ENCODE peak calls at places on chromosomes 6 and 20, in nine cellular contexts. One of them, this sample, is unnamed.

GRCh38 chr6:31742894-31743293 is 3.1 kb downstream of the MSH5 start:
- DNase-seq in fibroblast of lung: no peak
- DNase-seq in cardiac muscle cell: no peak
- DNase-seq in CD8-positive, alpha-beta T cell: no peak
- DNase-seq in IMR-90: no peak
- DNase-seq in choroid plexus epithelial cell: no peak
- DNase-seq in left lung: no peak
- DNase-seq in BJ: no peak
- DNase-seq in OCI-LY7: no peak
- DNase-seq in this sample: no peak

GRCh38 chr6:165571068-165571682 is 91.9 kb downstream of the PDE10A start:
- DNase-seq in fibroblast of lung: peak; percentile 69
- DNase-seq in cardiac muscle cell: peak; percentile 36
- DNase-seq in CD8-positive, alpha-beta T cell: no peak
- DNase-seq in IMR-90: peak; percentile 93
- DNase-seq in choroid plexus epithelial cell: peak; percentile 87
- DNase-seq in left lung: no peak
- DNase-seq in BJ: no peak
- DNase-seq in OCI-LY7: no peak
- DNase-seq in this sample: no peak

GRCh38 chr6:141415896-141416295 is 716.8 kb upstream of the GJE1 start:
- DNase-seq in fibroblast of lung: no peak
- DNase-seq in cardiac muscle cell: no peak
- DNase-seq in CD8-positive, alpha-beta T cell: no peak
- DNase-seq in IMR-90: peak; percentile 36
- DNase-seq in choroid plexus epithelial cell: peak; percentile 16
- DNase-seq in left lung: no peak
- DNase-seq in BJ: no peak
- DNase-seq in OCI-LY7: no peak
- DNase-seq in this sample: no peak

GRCh38 chr20:52193133-52193532 is 1.6 kb upstream of the ZFP64 start:
- DNase-seq in fibroblast of lung: no peak
- DNase-seq in cardiac muscle cell: peak; percentile 19
- DNase-seq in CD8-positive, alpha-beta T cell: no peak
- DNase-seq in IMR-90: no peak
- DNase-seq in choroid plexus epithelial cell: no peak
- DNase-seq in left lung: no peak
- DNase-seq in BJ: no peak
- DNase-seq in OCI-LY7: no peak
- DNase-seq in this sample: no peak

GRCh38 chr6:37861452-37861851 is 41.9 kb downstream of the ZFAND3 start:
- DNase-seq in fibroblast of lung: no peak
- DNase-seq in cardiac muscle cell: no peak
- DNase-seq in CD8-positive, alpha-beta T cell: no peak
- DNase-seq in IMR-90: no peak
- DNase-seq in choroid plexus epithelial cell: no peak
- DNase-seq in left lung: no peak
- DNase-seq in BJ: no peak
- DNase-seq in OCI-LY7: no peak
- DNase-seq in this sample: no peak

GRCh38 chr20:4809707-4810106 is 88.0 kb downstream of the PRND start:
- DNase-seq in fibroblast of lung: no peak
- DNase-seq in cardiac muscle cell: no peak
- DNase-seq in CD8-positive, alpha-beta T cell: no peak
- DNase-seq in IMR-90: no peak
- DNase-seq in choroid plexus epithelial cell: no peak
- DNase-seq in left lung: no peak
- DNase-seq in BJ: no peak
- DNase-seq in OCI-LY7: peak; percentile 53
- DNase-seq in this sample: no peak

GRCh38 chr6:28725274-28725809 is 198.4 kb downstream of the TRIM27 start:
- DNase-seq in fibroblast of lung: no peak
- DNase-seq in cardiac muscle cell: no peak
- DNase-seq in CD8-positive, alpha-beta T cell: no peak
- DNase-seq in IMR-90: no peak
- DNase-seq in choroid plexus epithelial cell: no peak
- DNase-seq in left lung: no peak
- DNase-seq in BJ: no peak
- DNase-seq in OCI-LY7: no peak
- DNase-seq in this sample: no peak

GRCh38 chr6:52760105-52760765 is 3.0 kb downstream of the GSTA2 start:
- DNase-seq in fibroblast of lung: no peak
- DNase-seq in cardiac muscle cell: no peak
- DNase-seq in CD8-positive, alpha-beta T cell: no peak
- DNase-seq in IMR-90: no peak
- DNase-seq in choroid plexus epithelial cell: no peak
- DNase-seq in left lung: no peak
- DNase-seq in BJ: no peak
- DNase-seq in OCI-LY7: no peak
- DNase-seq in this sample: no peak

GRCh38 chr6:129967427-129967826 is 51.0 kb upstream of the L3MBTL3 start:
- DNase-seq in fibroblast of lung: no peak
- DNase-seq in cardiac muscle cell: no peak
- DNase-seq in CD8-positive, alpha-beta T cell: no peak
- DNase-seq in IMR-90: no peak
- DNase-seq in choroid plexus epithelial cell: no peak
- DNase-seq in left lung: no peak
- DNase-seq in BJ: no peak
- DNase-seq in OCI-LY7: no peak
- DNase-seq in this sample: no peak

GRCh38 chr6:108738684-108739406 is 109.4 kb upstream of the ARMC2 start:
- DNase-seq in fibroblast of lung: no peak
- DNase-seq in cardiac muscle cell: no peak
- DNase-seq in CD8-positive, alpha-beta T cell: no peak
- DNase-seq in IMR-90: no peak
- DNase-seq in choroid plexus epithelial cell: no peak
- DNase-seq in left lung: no peak
- DNase-seq in BJ: no peak
- DNase-seq in OCI-LY7: no peak
- DNase-seq in this sample: no peak

GRCh38 chr6:33437666-33438065 is 16.7 kb upstream of the ZBTB9 start:
- DNase-seq in fibroblast of lung: no peak
- DNase-seq in cardiac muscle cell: no peak
- DNase-seq in CD8-positive, alpha-beta T cell: no peak
- DNase-seq in IMR-90: no peak
- DNase-seq in choroid plexus epithelial cell: no peak
- DNase-seq in left lung: no peak
- DNase-seq in BJ: no peak
- DNase-seq in OCI-LY7: no peak
- DNase-seq in this sample: no peak

GRCh38 chr6:137117605-137118004 is 55.8 kb downstream of the IL22RA2 start:
- DNase-seq in fibroblast of lung: no peak
- DNase-seq in cardiac muscle cell: no peak
- DNase-seq in CD8-positive, alpha-beta T cell: no peak
- DNase-seq in IMR-90: no peak
- DNase-seq in choroid plexus epithelial cell: no peak
- DNase-seq in left lung: no peak
- DNase-seq in BJ: no peak
- DNase-seq in OCI-LY7: no peak
- DNase-seq in this sample: no peak

GRCh38 chr6:105428342-105428957 is 25.6 kb upstream of the PREP start:
- DNase-seq in fibroblast of lung: peak; percentile 83
- DNase-seq in cardiac muscle cell: no peak
- DNase-seq in CD8-positive, alpha-beta T cell: no peak
- DNase-seq in IMR-90: peak; percentile 74
- DNase-seq in choroid plexus epithelial cell: peak; percentile 94
- DNase-seq in left lung: peak; percentile 36
- DNase-seq in BJ: peak; percentile 57
- DNase-seq in OCI-LY7: no peak
- DNase-seq in this sample: peak; percentile 65

GRCh38 chr6:139600313-139600712 is 225.9 kb upstream of the CITED2 start:
- DNase-seq in fibroblast of lung: no peak
- DNase-seq in cardiac muscle cell: no peak
- DNase-seq in CD8-positive, alpha-beta T cell: no peak
- DNase-seq in IMR-90: no peak
- DNase-seq in choroid plexus epithelial cell: no peak
- DNase-seq in left lung: no peak
- DNase-seq in BJ: no peak
- DNase-seq in OCI-LY7: no peak
- DNase-seq in this sample: no peak

GRCh38 chr6:33123732-33124524 is 48.1 kb downstream of the HLA-DPB1 start:
- DNase-seq in fibroblast of lung: peak; percentile 14
- DNase-seq in cardiac muscle cell: peak; percentile 42
- DNase-seq in CD8-positive, alpha-beta T cell: no peak
- DNase-seq in IMR-90: peak; percentile 30
- DNase-seq in choroid plexus epithelial cell: peak; percentile 20
- DNase-seq in left lung: no peak
- DNase-seq in BJ: no peak
- DNase-seq in OCI-LY7: peak; percentile 67
- DNase-seq in this sample: no peak

GRCh38 chr20:41411458-41411857 is 44.8 kb upstream of the EMILIN3 start:
- DNase-seq in fibroblast of lung: peak; percentile 21
- DNase-seq in cardiac muscle cell: no peak
- DNase-seq in CD8-positive, alpha-beta T cell: no peak
- DNase-seq in IMR-90: peak; percentile 28
- DNase-seq in choroid plexus epithelial cell: peak; percentile 62
- DNase-seq in left lung: no peak
- DNase-seq in BJ: no peak
- DNase-seq in OCI-LY7: peak; percentile 50
- DNase-seq in this sample: no peak

GRCh38 chr6:686528-686927 is 6.4 kb downstream of the EXOC2 start:
- DNase-seq in fibroblast of lung: no peak
- DNase-seq in cardiac muscle cell: peak; percentile 8
- DNase-seq in CD8-positive, alpha-beta T cell: no peak
- DNase-seq in IMR-90: no peak
- DNase-seq in choroid plexus epithelial cell: no peak
- DNase-seq in left lung: no peak
- DNase-seq in BJ: no peak
- DNase-seq in OCI-LY7: no peak
- DNase-seq in this sample: no peak
- TF ChIP-seq CTCF in fibroblast of lung: no peak
- TF ChIP-seq CTCF in cardiac muscle cell: peak; percentile 23
- TF ChIP-seq CTCF in CD8-positive, alpha-beta T cell: no peak
- TF ChIP-seq CTCF in IMR-90: peak; percentile 35
- TF ChIP-seq CTCF in choroid plexus epithelial cell: peak; percentile 40
- TF ChIP-seq CTCF in left lung: no peak
- TF ChIP-seq CTCF in BJ: peak; percentile 19
- TF ChIP-seq CTCF in OCI-LY7: no peak
- TF ChIP-seq CTCF in this sample: no peak

GRCh38 chr20:57586370-57586793 is 25.5 kb downstream of the PCK1 start:
- DNase-seq in fibroblast of lung: no peak
- DNase-seq in cardiac muscle cell: peak; percentile 17
- DNase-seq in CD8-positive, alpha-beta T cell: no peak
- DNase-seq in IMR-90: no peak
- DNase-seq in choroid plexus epithelial cell: no peak
- DNase-seq in left lung: no peak
- DNase-seq in BJ: no peak
- DNase-seq in OCI-LY7: no peak
- DNase-seq in this sample: no peak
- TF ChIP-seq CTCF in fibroblast of lung: no peak
- TF ChIP-seq CTCF in cardiac muscle cell: no peak
- TF ChIP-seq CTCF in CD8-positive, alpha-beta T cell: no peak
- TF ChIP-seq CTCF in IMR-90: no peak
- TF ChIP-seq CTCF in choroid plexus epithelial cell: no peak
- TF ChIP-seq CTCF in left lung: no peak
- TF ChIP-seq CTCF in BJ: no peak
- TF ChIP-seq CTCF in OCI-LY7: no peak
- TF ChIP-seq CTCF in this sample: no peak

DNA sequence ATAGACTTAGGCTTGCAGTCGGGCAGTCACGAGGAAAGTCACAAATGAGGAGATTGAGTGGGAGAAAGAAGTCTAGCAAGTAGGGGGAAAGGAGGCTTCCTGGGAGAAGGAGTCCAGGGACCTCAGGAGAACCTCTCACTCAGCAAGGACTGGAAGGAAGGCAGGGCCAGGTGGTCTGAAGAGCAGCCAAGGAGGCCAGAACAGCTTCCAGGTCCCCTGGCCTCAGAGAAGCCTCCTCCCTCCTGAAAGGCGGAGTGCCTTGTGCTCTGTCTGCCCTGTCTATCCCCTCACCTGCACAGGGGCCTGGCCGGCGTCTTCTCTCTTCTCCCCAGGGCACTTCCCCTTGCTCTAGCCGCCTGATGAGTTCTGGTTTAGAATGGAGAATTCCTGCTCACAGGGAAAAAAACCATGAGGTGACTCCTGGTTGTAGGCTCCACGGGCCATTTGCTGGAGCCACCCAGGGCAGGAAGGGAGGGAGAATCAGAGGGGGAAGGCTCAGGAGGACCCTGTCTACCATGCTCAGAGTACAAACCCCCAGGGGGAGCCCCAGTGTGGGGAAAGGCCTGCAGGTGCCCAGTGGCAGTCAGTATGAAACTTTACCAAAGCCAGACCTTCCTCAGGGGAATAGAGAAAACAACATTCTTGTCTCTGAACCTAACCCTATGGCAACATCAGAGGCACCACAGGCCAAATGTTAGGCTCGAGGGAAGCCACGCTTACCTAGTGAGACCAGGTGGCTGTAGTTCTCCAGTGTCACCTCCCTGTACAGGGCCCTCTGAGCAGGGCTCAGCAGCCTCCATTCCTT is 11.2 kb downstream of the ZNF337 start:
- DNase-seq in fibroblast of lung: no peak
- DNase-seq in cardiac muscle cell: no peak
- DNase-seq in CD8-positive, alpha-beta T cell: peak; percentile 19
- DNase-seq in IMR-90: no peak
- DNase-seq in choroid plexus epithelial cell: no peak
- DNase-seq in left lung: no peak
- DNase-seq in BJ: no peak
- DNase-seq in OCI-LY7: peak; percentile 46
- DNase-seq in this sample: no peak
- TF ChIP-seq CTCF in fibroblast of lung: no peak
- TF ChIP-seq CTCF in cardiac muscle cell: no peak
- TF ChIP-seq CTCF in CD8-positive, alpha-beta T cell: no peak
- TF ChIP-seq CTCF in IMR-90: no peak
- TF ChIP-seq CTCF in choroid plexus epithelial cell: no peak
- TF ChIP-seq CTCF in left lung: no peak
- TF ChIP-seq CTCF in BJ: no peak
- TF ChIP-seq CTCF in OCI-LY7: no peak
- TF ChIP-seq CTCF in this sample: no peak

DNA sequence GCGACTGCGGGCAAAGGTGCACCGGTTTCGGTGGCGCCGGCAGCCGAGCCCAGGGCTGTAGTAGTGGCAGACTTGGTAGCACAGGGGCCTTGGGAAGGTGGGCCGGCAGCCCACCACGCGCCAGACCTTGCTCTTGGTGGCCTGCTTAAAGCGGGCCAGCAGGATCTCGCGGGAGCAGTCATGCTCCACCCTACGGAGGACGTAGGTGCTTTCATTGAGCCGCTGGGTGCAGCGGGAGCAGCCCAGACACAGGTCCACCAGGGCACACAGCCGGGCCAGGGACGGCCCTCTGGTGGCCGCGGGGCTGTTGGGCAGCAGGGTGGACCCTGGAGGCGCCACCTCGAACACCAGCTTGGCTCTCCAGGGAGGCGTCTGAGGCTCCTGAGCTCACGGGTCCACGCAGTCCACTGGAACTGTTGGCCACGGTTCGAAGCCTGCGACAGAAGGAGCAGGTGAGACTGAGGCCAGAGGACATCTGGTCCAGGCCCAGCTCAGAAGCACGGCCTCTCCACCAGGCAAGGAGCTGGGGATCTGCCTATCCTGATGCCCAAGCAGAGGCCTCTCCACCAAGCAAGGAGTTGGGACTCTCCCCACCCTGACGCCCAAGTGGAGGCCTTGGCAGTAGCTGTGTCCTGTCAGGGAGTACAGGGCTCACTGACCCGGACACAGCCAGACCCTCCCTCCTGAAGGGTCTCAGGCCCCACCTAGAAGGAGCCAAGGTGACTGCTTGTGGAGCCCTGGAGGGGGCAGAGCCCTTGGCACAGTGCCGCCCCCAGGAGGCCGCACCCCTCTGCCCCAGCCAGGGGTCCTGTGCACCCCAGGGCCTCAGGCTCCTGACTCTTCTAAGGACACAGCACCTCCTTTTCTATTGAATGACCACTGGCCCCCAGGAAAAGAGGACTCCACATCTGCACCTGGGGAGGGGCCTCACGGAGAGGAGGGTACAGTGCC is 976 bp downstream of the HELZ2 start:
- DNase-seq in fibroblast of lung: no peak
- DNase-seq in cardiac muscle cell: no peak
- DNase-seq in CD8-positive, alpha-beta T cell: peak; percentile 10
- DNase-seq in IMR-90: no peak
- DNase-seq in choroid plexus epithelial cell: no peak
- DNase-seq in left lung: no peak
- DNase-seq in BJ: no peak
- DNase-seq in OCI-LY7: no peak
- DNase-seq in this sample: no peak
- TF ChIP-seq CTCF in fibroblast of lung: no peak
- TF ChIP-seq CTCF in cardiac muscle cell: peak; percentile 14
- TF ChIP-seq CTCF in CD8-positive, alpha-beta T cell: no peak
- TF ChIP-seq CTCF in IMR-90: peak; percentile 19
- TF ChIP-seq CTCF in choroid plexus epithelial cell: peak; percentile 31
- TF ChIP-seq CTCF in left lung: no peak
- TF ChIP-seq CTCF in BJ: peak; percentile 36
- TF ChIP-seq CTCF in OCI-LY7: peak; percentile 43
- TF ChIP-seq CTCF in this sample: no peak